ENCODE peak calls at places on chromosomes 7 and 10, in nine cellular contexts. T is heart right ventricle, I is heart left ventricle, R is left ventricle myocardium superior, X is right lobe of liver, J is pancreas, G is HCT116, V is A549, N is left lung. A is an unnamed sample.

GRCh38 chr10:79266543-79267312 is 80.5 kb upstream of the PPIF start:
- ATAC-seq in T (peak; percentile 74), I (peak; percentile 70), R (peak; percentile 60), X (peak; percentile 70), J (peak; percentile 60), G (no peak), V (no peak), N (peak; percentile 68), A (peak; percentile 81)

GRCh38 chr7:31595390-31595789 is 81.5 kb downstream of the ITPRID1 start:
- ATAC-seq in T (no peak), I (no peak), R (no peak), X (no peak), J (no peak), G (no peak), V (no peak), N (no peak), A (no peak)

GRCh38 chr10:127937069-127937468 is 30.2 kb downstream of the PTPRE start:
- ATAC-seq in T (no peak), I (no peak), R (no peak), X (no peak), J (no peak), G (no peak), V (no peak), N (peak; percentile 42), A (no peak)

GRCh38 chr10:16141499-16141898 is 281.2 kb upstream of the MINDY3 start:
- ATAC-seq in T (no peak), I (no peak), R (no peak), X (no peak), J (no peak), G (no peak), V (no peak), N (no peak), A (no peak)

GRCh38 chr7:129969881-129970446 is 17.2 kb upstream of the UBE2H start:
- ATAC-seq in T (peak; percentile 69), I (peak; percentile 49), R (peak; percentile 25), X (peak; percentile 28), J (peak; percentile 54), G (peak; percentile 49), V (peak; percentile 90), N (peak; percentile 25), A (peak; percentile 55)

GRCh38 chr7:105759670-105760548 is 116.5 kb downstream of the ATXN7L1 start:
- ATAC-seq in T (no peak), I (peak; percentile 79), R (peak; percentile 72), X (peak; percentile 92), J (peak; percentile 82), G (peak; percentile 83), V (peak; percentile 93), N (peak; percentile 90), A (peak; percentile 66)

GRCh38 chr7:6423942-6424701 is 23.6 kb downstream of the DAGLB start:
- ATAC-seq in T (peak; percentile 55), I (peak; percentile 35), R (peak; percentile 63), X (peak; percentile 39), J (peak; percentile 70), G (peak; percentile 60), V (peak; percentile 88), N (peak; percentile 68), A (peak; percentile 62)

GRCh38 chr7:151659219-151659618 is 139.5 kb upstream of the RHEB start:
- ATAC-seq in T (no peak), I (no peak), R (no peak), X (no peak), J (no peak), G (no peak), V (no peak), N (no peak), A (no peak)

GRCh38 chr10:89549510-89549909 is 14.1 kb upstream of the SLC16A12 start:
- ATAC-seq in T (no peak), I (no peak), R (no peak), X (no peak), J (no peak), G (no peak), V (no peak), N (no peak), A (no peak)

GRCh38 chr7:105728028-105728427 is 146.7 kb upstream of the EFCAB10 start:
- ATAC-seq in T (no peak), I (no peak), R (no peak), X (no peak), J (no peak), G (no peak), V (no peak), N (no peak), A (no peak)

GRCh38 chr7:4962872-4963775 is 4.1 kb upstream of the MMD2 start:
- ATAC-seq in T (no peak), I (no peak), R (no peak), X (no peak), J (no peak), G (no peak), V (peak; percentile 40), N (no peak), A (no peak)

GRCh38 chr10:123380491-123381085 is 226.4 kb downstream of the BUB3 start:
- ATAC-seq in T (no peak), I (no peak), R (no peak), X (peak; percentile 52), J (peak; percentile 34), G (no peak), V (peak; percentile 52), N (peak; percentile 49), A (no peak)

A was measured in gastroesophageal sphincter.